ENCODE peak calls at places on chromosome 11, in eight cellular contexts. S is NCI-H2081; I is stimulated activated naive CD8-positive, alpha-beta T cell treated with anti-CD3 and anti-CD28 coated beads, Interleukin-15, amount 100 ng/mL, for 72 hours; M is midbrain; X is stimulated activated CD8-positive, alpha-beta memory T cell treated with anti-CD3 and anti-CD28 coated beads, Interleukin-4, amount 100 ng/mL, for 24 hours; H is RKO; K is effector CD4-positive, alpha-beta T cell; R is astrocyte of the hippocampus. A is an unnamed sample.

GRCh38 chr11:113184498-113184897 is 129.9 kb upstream of the TTC12 start:
- DNase-seq in S (no peak), I (no peak), M (no peak), X (no peak), H (peak), K (no peak), R (peak), A (no peak)

GRCh38 chr11:12220305-12220704 is 109.9 kb downstream of the MICAL2 start:
- DNase-seq in S (no peak), I (no peak), M (peak), X (no peak), H (no peak), K (no peak), R (peak), A (no peak)

GRCh38 chr11:110759972-110760381 is 47.7 kb upstream of the ARHGAP20 start:
- DNase-seq in S (no peak), I (no peak), M (no peak), X (no peak), H (no peak), K (no peak), R (peak), A (no peak)

GRCh38 chr11:58765078-58765477 is 33.3 kb upstream of the GLYAT start:
- DNase-seq in S (no peak), I (no peak), M (no peak), X (no peak), H (no peak), K (no peak), R (no peak), A (no peak)

GRCh38 chr11:22879615-22880014 is 19.3 kb upstream of the CCDC179 start:
- DNase-seq in S (no peak), I (no peak), M (no peak), X (no peak), H (no peak), K (no peak), R (peak), A (peak)

GRCh38 chr11:61904539-61905048 is 12.8 kb downstream of the RAB3IL1 start:
- DNase-seq in S (no peak), I (no peak), M (no peak), X (no peak), H (no peak), K (no peak), R (peak), A (peak)

GRCh38 chr11:9139628-9140357 is 48.4 kb upstream of the SCUBE2 start:
- DNase-seq in S (no peak), I (no peak), M (no peak), X (no peak), H (no peak), K (no peak), R (no peak), A (no peak)

GRCh38 chr11:121367434-121367833 is 74.9 kb downstream of the SC5D start:
- DNase-seq in S (no peak), I (peak), M (no peak), X (peak), H (no peak), K (no peak), R (peak), A (no peak)

GRCh38 chr11:44133335-44133946 is 38.0 kb downstream of the EXT2 start:
- DNase-seq in S (peak), I (no peak), M (peak), X (no peak), H (peak), K (no peak), R (peak), A (peak)

GRCh38 chr11:75445315-75445953 is 12.4 kb upstream of the KLHL35 start:
- DNase-seq in S (peak), I (peak), M (peak), X (peak), H (peak), K (peak), R (peak), A (peak)

GRCh38 chr11:125141686-125142535 is 22.6 kb upstream of the PKNOX2 start:
- DNase-seq in S (no peak), I (peak), M (peak), X (peak), H (no peak), K (peak), R (peak), A (peak)

GRCh38 chr11:64339754-64340408 is at the start of gene CCDC88B:
- DNase-seq in S (no peak), I (peak), M (no peak), X (peak), H (no peak), K (peak), R (no peak), A (no peak)

GRCh38 chr11:11519184-11519583 is 102.6 kb downstream of the GALNT18 start:
- DNase-seq in S (peak), I (no peak), M (no peak), X (no peak), H (no peak), K (no peak), R (no peak), A (no peak)

GRCh38 chr11:112613051-112613972 is 347.9 kb upstream of the NCAM1 start:
- DNase-seq in S (peak), I (no peak), M (no peak), X (no peak), H (no peak), K (no peak), R (peak), A (peak)

GRCh38 chr11:8017894-8018741 is 31.0 kb downstream of the EIF3F start:
- DNase-seq in S (no peak), I (no peak), M (peak), X (no peak), H (no peak), K (no peak), R (no peak), A (peak)

GRCh38 chr11:44840526-44840925 is 110.2 kb downstream of the TP53I11 start:
- DNase-seq in S (no peak), I (no peak), M (no peak), X (no peak), H (no peak), K (no peak), R (no peak), A (peak)

GRCh38 chr11:73596547-73596946 is 1.4 kb downstream of the FAM168A start:
- DNase-seq in S (no peak), I (no peak), M (no peak), X (no peak), H (no peak), K (no peak), R (no peak), A (no peak)

GRCh38 chr11:131609921-131610320 is 239.5 kb downstream of the NTM start:
- DNase-seq in S (no peak), I (no peak), M (no peak), X (no peak), H (no peak), K (no peak), R (peak), A (no peak)

GRCh38 chr11:133619973-133620372 is 87.7 kb upstream of the OPCML start:
- DNase-seq in S (peak), I (no peak), M (no peak), X (no peak), H (peak), K (no peak), R (peak), A (peak)

GRCh38 chr11:115421338-115422012 is 82.7 kb downstream of the CADM1 start:
- DNase-seq in S (peak), I (no peak), M (no peak), X (no peak), H (no peak), K (no peak), R (no peak), A (no peak)

GRCh38 chr11:48169259-48169658 is 47.4 kb upstream of the OR4B1 start:
- DNase-seq in S (no peak), I (no peak), M (no peak), X (no peak), H (no peak), K (no peak), R (no peak), A (no peak)

GRCh38 chr11:66081505-66081904 is 11.4 kb downstream of the PACS1 start:
- DNase-seq in S (no peak), I (peak), M (peak), X (no peak), H (no peak), K (peak), R (peak), A (peak)

GRCh38 chr11:1083621-1084551 is 9.2 kb downstream of the MUC2 start:
- DNase-seq in S (no peak), I (no peak), M (no peak), X (no peak), H (no peak), K (no peak), R (no peak), A (no peak)

GRCh38 chr11:31106326-31106725 is 263.2 kb downstream of the DCDC1 start:
- DNase-seq in S (peak), I (no peak), M (no peak), X (no peak), H (no peak), K (no peak), R (no peak), A (no peak)

A was measured in left kidney.